ENCODE peak calls at places on chromosome 22, in six cellular contexts. One of them, this sample, is unnamed.

GRCh38 chr22:31081963-31082605 is 966 bp downstream of the SMTN start:
- DNase-seq in A549: no peak
- DNase-seq in SK-N-SH: peak
- DNase-seq in GM12878: no peak
- DNase-seq in K562: no peak
- DNase-seq in HepG2: no peak
- DNase-seq in this sample: no peak

GRCh38 chr22:42906605-42907338 is 49.7 kb upstream of the ARFGAP3 start:
- DNase-seq in A549: no peak
- DNase-seq in SK-N-SH: no peak
- DNase-seq in GM12878: no peak
- DNase-seq in K562: no peak
- DNase-seq in HepG2: no peak
- DNase-seq in this sample: no peak

GRCh38 chr22:30809086-30809485 is 114.4 kb downstream of the OSBP2 start:
- DNase-seq in A549: no peak
- DNase-seq in SK-N-SH: no peak
- DNase-seq in GM12878: no peak
- DNase-seq in K562: no peak
- DNase-seq in HepG2: no peak
- DNase-seq in this sample: no peak

GRCh38 chr22:36741204-36741793 is 34.6 kb downstream of the IFT27 start:
- DNase-seq in A549: peak
- DNase-seq in SK-N-SH: peak
- DNase-seq in GM12878: no peak
- DNase-seq in K562: peak
- DNase-seq in HepG2: no peak
- DNase-seq in this sample: peak

GRCh38 chr22:45246060-45246985 is 5.6 kb upstream of the KIAA0930 start:
- DNase-seq in A549: peak
- DNase-seq in SK-N-SH: peak
- DNase-seq in GM12878: no peak
- DNase-seq in K562: no peak
- DNase-seq in HepG2: peak
- DNase-seq in this sample: peak

GRCh38 chr22:36213596-36213995 is 12.0 kb upstream of the APOL4 start:
- DNase-seq in A549: no peak
- DNase-seq in SK-N-SH: no peak
- DNase-seq in GM12878: no peak
- DNase-seq in K562: no peak
- DNase-seq in HepG2: no peak
- DNase-seq in this sample: no peak

GRCh38 chr22:43118953-43119458 is 8.5 kb downstream of the BIK start:
- DNase-seq in A549: no peak
- DNase-seq in SK-N-SH: no peak
- DNase-seq in GM12878: peak
- DNase-seq in K562: no peak
- DNase-seq in HepG2: no peak
- DNase-seq in this sample: no peak

GRCh38 chr22:21067901-21068680 is 22.3 kb downstream of the LRRC74B start:
- DNase-seq in A549: no peak
- DNase-seq in SK-N-SH: no peak
- DNase-seq in GM12878: no peak
- DNase-seq in K562: no peak
- DNase-seq in HepG2: no peak
- DNase-seq in this sample: no peak

GRCh38 chr22:28373841-28374240 is 305.8 kb downstream of the TTC28 start:
- DNase-seq in A549: no peak
- DNase-seq in SK-N-SH: no peak
- DNase-seq in GM12878: no peak
- DNase-seq in K562: no peak
- DNase-seq in HepG2: no peak
- DNase-seq in this sample: no peak

GRCh38 chr22:24417901-24418641 is 9.3 kb upstream of the ADORA2A start:
- DNase-seq in A549: no peak
- DNase-seq in SK-N-SH: peak
- DNase-seq in GM12878: no peak
- DNase-seq in K562: no peak
- DNase-seq in HepG2: no peak
- DNase-seq in this sample: no peak

GRCh38 chr22:30381250-30381649 is 6.0 kb downstream of the RNF215 start:
- DNase-seq in A549: no peak
- DNase-seq in SK-N-SH: no peak
- DNase-seq in GM12878: no peak
- DNase-seq in K562: no peak
- DNase-seq in HepG2: no peak
- DNase-seq in this sample: no peak

GRCh38 chr22:36818010-36818642 is 1.3 kb upstream of the PVALB start:
- DNase-seq in A549: no peak
- DNase-seq in SK-N-SH: no peak
- DNase-seq in GM12878: no peak
- DNase-seq in K562: no peak
- DNase-seq in HepG2: no peak
- DNase-seq in this sample: no peak

GRCh38 chr22:41216984-41217383 is 11.9 kb downstream of the L3MBTL2 start:
- DNase-seq in A549: no peak
- DNase-seq in SK-N-SH: no peak
- DNase-seq in GM12878: no peak
- DNase-seq in K562: no peak
- DNase-seq in HepG2: no peak
- DNase-seq in this sample: no peak

GRCh38 chr22:37560682-37561208 is 465 bp downstream of the CDC42EP1 start:
- DNase-seq in A549: no peak
- DNase-seq in SK-N-SH: peak
- DNase-seq in GM12878: no peak
- DNase-seq in K562: peak
- DNase-seq in HepG2: no peak
- DNase-seq in this sample: no peak

GRCh38 chr22:31084811-31085492 is 3.8 kb downstream of the SMTN start:
- DNase-seq in A549: peak
- DNase-seq in SK-N-SH: peak
- DNase-seq in GM12878: peak
- DNase-seq in K562: peak
- DNase-seq in HepG2: no peak
- DNase-seq in this sample: no peak

GRCh38 chr22:24444729-24445466 is 17.5 kb downstream of the ADORA2A start:
- DNase-seq in A549: no peak
- DNase-seq in SK-N-SH: peak
- DNase-seq in GM12878: no peak
- DNase-seq in K562: peak
- DNase-seq in HepG2: no peak
- DNase-seq in this sample: no peak

GRCh38 chr22:46355369-46355995 is 20.0 kb downstream of the TRMU start:
- DNase-seq in A549: peak
- DNase-seq in SK-N-SH: peak
- DNase-seq in GM12878: no peak
- DNase-seq in K562: peak
- DNase-seq in HepG2: peak
- DNase-seq in this sample: no peak

GRCh38 chr22:30143265-30143664 is 63.0 kb downstream of the HORMAD2 start:
- DNase-seq in A549: no peak
- DNase-seq in SK-N-SH: no peak
- DNase-seq in GM12878: no peak
- DNase-seq in K562: no peak
- DNase-seq in HepG2: no peak
- DNase-seq in this sample: no peak

GRCh38 chr22:46089426-46090041 is 60.8 kb upstream of the PPARA start:
- DNase-seq in A549: no peak
- DNase-seq in SK-N-SH: no peak
- DNase-seq in GM12878: no peak
- DNase-seq in K562: no peak
- DNase-seq in HepG2: no peak
- DNase-seq in this sample: no peak

GRCh38 chr22:45671783-45672563 is at the start of gene ATXN10:
- DNase-seq in A549: peak
- DNase-seq in SK-N-SH: peak
- DNase-seq in GM12878: no peak
- DNase-seq in K562: peak
- DNase-seq in HepG2: peak
- DNase-seq in this sample: no peak

GRCh38 chr22:36155702-36156101 is 4.9 kb downstream of the APOL3 start:
- DNase-seq in A549: no peak
- DNase-seq in SK-N-SH: no peak
- DNase-seq in GM12878: no peak
- DNase-seq in K562: no peak
- DNase-seq in HepG2: peak
- DNase-seq in this sample: no peak

GRCh38 chr22:17647996-17648395 is 9.4 kb downstream of the BCL2L13 start:
- DNase-seq in A549: no peak
- DNase-seq in SK-N-SH: no peak
- DNase-seq in GM12878: no peak
- DNase-seq in K562: no peak
- DNase-seq in HepG2: no peak
- DNase-seq in this sample: no peak

GRCh38 chr22:29470159-29470855 is 9.7 kb upstream of the NEFH start:
- DNase-seq in A549: peak
- DNase-seq in SK-N-SH: peak
- DNase-seq in GM12878: no peak
- DNase-seq in K562: peak
- DNase-seq in HepG2: peak
- DNase-seq in this sample: peak

GRCh38 chr22:37777122-37777687 is 30.5 kb upstream of the GCAT start:
- DNase-seq in A549: no peak
- DNase-seq in SK-N-SH: no peak
- DNase-seq in GM12878: peak
- DNase-seq in K562: peak
- DNase-seq in HepG2: peak
- DNase-seq in this sample: peak

GRCh38 chr22:42307806-42308563 is 37.5 kb upstream of the TCF20 start:
- DNase-seq in A549: no peak
- DNase-seq in SK-N-SH: peak
- DNase-seq in GM12878: no peak
- DNase-seq in K562: no peak
- DNase-seq in HepG2: no peak
- DNase-seq in this sample: no peak

GRCh38 chr22:46592390-46592872 is 27.8 kb upstream of the GRAMD4 start:
- DNase-seq in A549: no peak
- DNase-seq in SK-N-SH: no peak
- DNase-seq in GM12878: no peak
- DNase-seq in K562: no peak
- DNase-seq in HepG2: no peak
- DNase-seq in this sample: no peak

GRCh38 chr22:21703684-21704316 is 31.8 kb downstream of the YPEL1 start:
- DNase-seq in A549: no peak
- DNase-seq in SK-N-SH: no peak
- DNase-seq in GM12878: no peak
- DNase-seq in K562: peak
- DNase-seq in HepG2: no peak
- DNase-seq in this sample: no peak

GRCh38 chr22:47237890-47238480 is 475.5 kb downstream of the TBC1D22A start:
- DNase-seq in A549: no peak
- DNase-seq in SK-N-SH: no peak
- DNase-seq in GM12878: no peak
- DNase-seq in K562: no peak
- DNase-seq in HepG2: no peak
- DNase-seq in this sample: no peak

GRCh38 chr22:48864748-48865147 is 962.9 kb downstream of the BRD1 start:
- DNase-seq in A549: no peak
- DNase-seq in SK-N-SH: no peak
- DNase-seq in GM12878: no peak
- DNase-seq in K562: no peak
- DNase-seq in HepG2: no peak
- DNase-seq in this sample: no peak

GRCh38 chr22:30221121-30221992 is 25.2 kb downstream of the LIF start:
- DNase-seq in A549: no peak
- DNase-seq in SK-N-SH: no peak
- DNase-seq in GM12878: peak
- DNase-seq in K562: no peak
- DNase-seq in HepG2: no peak
- DNase-seq in this sample: no peak

GRCh38 chr22:37427128-37427710 is at the start of gene ELFN2:
- DNase-seq in A549: no peak
- DNase-seq in SK-N-SH: peak
- DNase-seq in GM12878: no peak
- DNase-seq in K562: peak
- DNase-seq in HepG2: no peak
- DNase-seq in this sample: no peak

GRCh38 chr22:45218974-45219373 is 21.7 kb downstream of the KIAA0930 start:
- DNase-seq in A549: no peak
- DNase-seq in SK-N-SH: peak
- DNase-seq in GM12878: peak
- DNase-seq in K562: no peak
- DNase-seq in HepG2: no peak
- DNase-seq in this sample: no peak

GRCh38 chr22:39214383-39215069 is 30.3 kb downstream of the PDGFB start:
- DNase-seq in A549: peak
- DNase-seq in SK-N-SH: no peak
- DNase-seq in GM12878: no peak
- DNase-seq in K562: no peak
- DNase-seq in HepG2: peak
- DNase-seq in this sample: peak
- TF ChIP-seq REST in A549: no peak
- TF ChIP-seq REST in SK-N-SH: no peak
- TF ChIP-seq REST in GM12878: no peak
- TF ChIP-seq REST in K562: no peak
- TF ChIP-seq REST in HepG2: no peak
- TF ChIP-seq REST in this sample: no peak

DNA sequence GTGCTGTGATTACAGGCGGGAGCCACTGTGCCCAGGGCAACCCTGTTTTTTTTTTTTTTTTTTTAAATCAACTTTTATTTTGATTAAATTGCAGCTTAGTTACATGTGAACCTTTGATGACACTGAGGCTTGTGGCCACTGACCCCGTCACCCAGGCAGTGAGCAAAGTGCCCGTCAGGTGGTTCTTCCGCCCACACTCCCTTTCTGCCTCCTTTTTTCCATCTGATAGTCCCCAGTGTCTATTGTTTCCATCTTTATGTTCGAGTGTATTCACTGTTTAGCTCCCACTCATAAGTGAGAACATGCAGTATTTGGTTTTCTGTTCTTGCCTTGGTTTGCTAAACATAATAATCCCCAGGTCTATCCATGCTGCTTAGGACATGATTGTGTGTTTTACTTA is 110.9 kb upstream of the GRK3 start:
- DNase-seq in A549: no peak
- DNase-seq in SK-N-SH: no peak
- DNase-seq in GM12878: no peak
- DNase-seq in K562: no peak
- DNase-seq in HepG2: no peak
- DNase-seq in this sample: no peak
- TF ChIP-seq MAX in A549: no peak
- TF ChIP-seq MAX in SK-N-SH: no peak
- TF ChIP-seq MAX in GM12878: no peak
- TF ChIP-seq MAX in K562: no peak
- TF ChIP-seq MAX in HepG2: no peak
- TF ChIP-seq MAX in this sample: no peak

GRCh38 chr22:44166877-44167276 is 13.8 kb upstream of the PARVG start:
- DNase-seq in A549: no peak
- DNase-seq in SK-N-SH: no peak
- DNase-seq in GM12878: no peak
- DNase-seq in K562: no peak
- DNase-seq in HepG2: no peak
- DNase-seq in this sample: no peak
- TF ChIP-seq REST in A549: no peak
- TF ChIP-seq REST in SK-N-SH: no peak
- TF ChIP-seq REST in GM12878: no peak
- TF ChIP-seq REST in K562: no peak
- TF ChIP-seq REST in HepG2: no peak
- TF ChIP-seq REST in this sample: no peak

GRCh38 chr22:33860386-33860785 is 59.9 kb downstream of the LARGE1 start:
- DNase-seq in A549: no peak
- DNase-seq in SK-N-SH: no peak
- DNase-seq in GM12878: no peak
- DNase-seq in K562: no peak
- DNase-seq in HepG2: no peak
- DNase-seq in this sample: no peak
- TF ChIP-seq MAX in A549: no peak
- TF ChIP-seq MAX in SK-N-SH: no peak
- TF ChIP-seq MAX in GM12878: no peak
- TF ChIP-seq MAX in K562: no peak
- TF ChIP-seq MAX in HepG2: no peak
- TF ChIP-seq MAX in this sample: no peak

GRCh38 chr22:50004923-50005322 is 7.6 kb downstream of the IL17REL start:
- DNase-seq in A549: no peak
- DNase-seq in SK-N-SH: no peak
- DNase-seq in GM12878: no peak
- DNase-seq in K562: no peak
- DNase-seq in HepG2: no peak
- DNase-seq in this sample: no peak
- TF ChIP-seq REST in A549: no peak
- TF ChIP-seq REST in SK-N-SH: no peak
- TF ChIP-seq REST in GM12878: no peak
- TF ChIP-seq REST in K562: no peak
- TF ChIP-seq REST in HepG2: no peak
- TF ChIP-seq REST in this sample: no peak

This sample was measured in HCT116.